ENCODE peak calls at places on chromosomes 2 and 18, in four cellular contexts. One of them, this sample, is unnamed.

GRCh38 chr2:181683518-181684453 is 3.5 kb upstream of the NEUROD1 start:
- DNase-seq in A549: peak
- DNase-seq in GM12878: no peak
- DNase-seq in K562: peak
- DNase-seq in this sample: peak

GRCh38 chr2:365367-366275 is 77.7 kb upstream of the ALKAL2 start:
- DNase-seq in A549: no peak
- DNase-seq in GM12878: no peak
- DNase-seq in K562: no peak
- DNase-seq in this sample: no peak

GRCh38 chr2:43838560-43839267 is at the start of the genes ABCG5 and ABCG8:
- DNase-seq in A549: no peak
- DNase-seq in GM12878: no peak
- DNase-seq in K562: no peak
- DNase-seq in this sample: no peak

GRCh38 chr2:167966367-167966766 is 281.0 kb downstream of the STK39 start:
- DNase-seq in A549: no peak
- DNase-seq in GM12878: no peak
- DNase-seq in K562: no peak
- DNase-seq in this sample: no peak

GRCh38 chr2:172083725-172084483 is 1.4 kb upstream of the DLX1 start:
- DNase-seq in A549: no peak
- DNase-seq in GM12878: no peak
- DNase-seq in K562: peak
- DNase-seq in this sample: no peak

GRCh38 chr2:92072461-92073035 is 2798.7 kb upstream of the TEKT4 start:
- DNase-seq in A549: no peak
- DNase-seq in GM12878: no peak
- DNase-seq in K562: no peak
- DNase-seq in this sample: no peak

GRCh38 chr2:20953146-20953824 is 90.6 kb downstream of the APOB start:
- DNase-seq in A549: no peak
- DNase-seq in GM12878: no peak
- DNase-seq in K562: no peak
- DNase-seq in this sample: no peak

GRCh38 chr2:241619602-241620418 is 17.1 kb downstream of the THAP4 start:
- DNase-seq in A549: no peak
- DNase-seq in GM12878: no peak
- DNase-seq in K562: no peak
- DNase-seq in this sample: no peak

DNA sequence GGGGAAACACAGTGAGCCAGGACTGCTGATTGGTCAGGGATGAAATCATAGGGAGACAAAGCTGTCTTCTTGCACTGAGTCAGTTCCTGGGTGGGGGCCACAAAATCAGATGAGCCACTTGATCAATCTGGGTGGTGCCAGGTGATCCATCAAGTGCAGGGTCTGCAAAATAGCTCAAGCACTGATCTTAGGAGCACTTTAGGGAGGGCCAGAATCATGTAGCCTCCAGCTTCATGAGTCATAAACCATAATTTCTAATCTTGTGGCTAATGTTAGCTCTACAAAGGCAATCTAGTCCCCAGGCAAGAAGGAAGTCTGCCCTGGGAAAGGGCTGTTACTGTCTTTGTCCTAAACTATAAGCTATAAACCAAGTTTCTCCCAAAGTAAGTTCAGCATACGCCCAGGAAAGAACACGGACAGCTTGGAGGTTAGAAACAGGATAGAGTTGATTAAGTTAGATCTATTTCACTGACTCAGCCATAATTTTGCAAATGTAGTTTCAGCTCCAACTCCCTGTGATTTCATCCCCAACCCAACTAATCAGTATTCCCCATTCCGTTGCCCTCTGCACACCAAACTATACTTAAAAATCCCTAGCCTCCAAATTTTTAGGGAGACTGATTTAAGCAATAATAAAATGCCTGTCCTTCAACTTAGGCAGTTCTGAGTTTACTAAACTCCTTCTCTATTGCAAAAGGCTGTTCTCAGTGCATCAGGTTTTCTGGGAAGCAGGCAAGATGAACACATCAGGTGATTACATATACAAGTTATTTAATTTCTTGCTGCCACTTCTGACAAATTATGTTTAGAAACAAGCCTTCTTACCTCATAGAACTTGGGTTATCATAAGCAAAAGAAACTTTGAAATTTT is 226.9 kb upstream of the SPOPL start:
- DNase-seq in A549: no peak
- DNase-seq in GM12878: no peak
- DNase-seq in K562: no peak
- DNase-seq in this sample: peak
- TF ChIP-seq ELK1 in A549: no peak
- TF ChIP-seq ELK1 in GM12878: no peak
- TF ChIP-seq ELK1 in K562: no peak
- TF ChIP-seq ELK1 in this sample: no peak

DNA sequence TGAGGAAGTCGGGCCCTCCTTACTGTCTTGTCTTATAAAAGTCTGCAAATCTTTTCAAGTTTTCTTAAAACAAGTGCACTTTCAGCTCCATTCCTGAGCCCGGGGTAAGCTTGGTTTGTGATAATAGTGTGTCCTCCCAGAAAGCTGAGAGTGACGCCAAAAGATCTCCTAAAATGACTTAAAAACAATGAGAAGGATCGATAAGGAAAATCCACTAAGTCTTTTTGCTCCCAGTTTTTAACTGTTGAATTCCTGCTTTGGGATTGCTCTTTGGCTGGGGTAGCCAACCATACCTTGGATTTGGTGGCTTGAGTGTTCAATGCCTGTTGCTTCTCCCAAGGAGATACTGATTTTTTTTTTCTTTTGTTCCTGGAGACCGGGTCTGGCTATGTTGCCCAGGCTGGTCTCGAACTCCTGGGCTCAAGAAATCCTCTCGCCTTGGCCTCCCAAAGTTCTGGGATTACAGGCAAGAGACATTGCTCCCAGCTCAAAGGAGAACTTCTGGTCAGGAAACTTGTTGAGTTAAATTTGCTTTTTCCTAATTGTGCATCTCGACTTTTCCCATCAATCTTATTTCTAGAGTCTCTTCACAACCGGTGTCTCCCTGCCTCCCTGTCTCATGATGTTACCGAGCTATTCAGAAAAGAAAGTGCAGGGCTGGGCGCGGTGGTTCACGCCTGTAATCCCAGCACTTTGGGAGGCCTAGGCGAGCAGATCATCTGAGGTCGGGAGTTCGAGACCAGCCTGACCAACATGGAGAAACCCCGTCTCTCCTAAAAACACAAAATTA is 3.0 kb downstream of the TGIF1 start:
- DNase-seq in A549: no peak
- DNase-seq in GM12878: no peak
- DNase-seq in K562: no peak
- DNase-seq in this sample: peak
- TF ChIP-seq ELK1 in A549: no peak
- TF ChIP-seq ELK1 in GM12878: no peak
- TF ChIP-seq ELK1 in K562: no peak
- TF ChIP-seq ELK1 in this sample: no peak

DNA sequence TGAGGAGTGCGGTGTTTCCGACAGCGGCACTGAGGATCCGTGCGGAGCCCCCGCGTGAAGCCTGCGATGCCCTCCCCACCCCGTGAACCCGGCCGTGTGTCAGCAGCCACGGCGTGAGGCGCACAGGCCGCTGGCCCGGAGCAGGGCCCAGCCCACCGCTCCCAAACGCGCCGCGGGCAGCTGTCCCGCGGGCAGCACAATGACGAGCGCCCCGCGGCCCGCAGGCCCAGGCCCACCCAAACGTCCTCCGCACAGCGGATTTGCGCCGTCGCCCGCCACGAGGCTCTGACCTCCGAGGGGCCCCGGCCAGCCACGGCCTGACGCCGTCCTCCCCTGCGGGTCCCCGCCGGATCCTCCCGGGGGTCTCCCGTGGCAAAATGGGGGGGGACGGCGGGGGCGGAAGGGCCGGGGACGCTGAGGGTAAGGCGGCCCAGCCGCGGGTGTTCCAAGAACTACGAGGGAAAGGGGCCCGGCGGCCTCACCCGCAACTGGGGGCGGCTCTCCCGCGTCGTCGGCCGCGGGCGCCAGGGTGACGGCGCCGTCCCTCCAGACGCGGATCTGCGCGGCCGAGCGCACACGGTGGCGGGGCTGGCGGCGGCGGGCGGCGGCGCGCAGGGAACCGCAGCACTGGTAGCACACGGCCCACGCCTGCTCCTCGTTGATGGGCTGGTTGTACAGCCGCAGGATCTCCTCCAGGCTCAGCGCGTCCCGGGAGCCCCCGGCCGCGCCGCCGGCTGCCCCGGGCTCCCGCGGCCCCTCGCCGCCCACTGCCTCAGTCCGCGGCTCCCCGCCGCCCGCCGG is 659 bp downstream of the SPIRE1 start:
- DNase-seq in A549: peak
- DNase-seq in GM12878: no peak
- DNase-seq in K562: peak
- DNase-seq in this sample: peak
- TF ChIP-seq ELK1 in A549: no peak
- TF ChIP-seq ELK1 in GM12878: no peak
- TF ChIP-seq ELK1 in K562: no peak
- TF ChIP-seq ELK1 in this sample: no peak

DNA sequence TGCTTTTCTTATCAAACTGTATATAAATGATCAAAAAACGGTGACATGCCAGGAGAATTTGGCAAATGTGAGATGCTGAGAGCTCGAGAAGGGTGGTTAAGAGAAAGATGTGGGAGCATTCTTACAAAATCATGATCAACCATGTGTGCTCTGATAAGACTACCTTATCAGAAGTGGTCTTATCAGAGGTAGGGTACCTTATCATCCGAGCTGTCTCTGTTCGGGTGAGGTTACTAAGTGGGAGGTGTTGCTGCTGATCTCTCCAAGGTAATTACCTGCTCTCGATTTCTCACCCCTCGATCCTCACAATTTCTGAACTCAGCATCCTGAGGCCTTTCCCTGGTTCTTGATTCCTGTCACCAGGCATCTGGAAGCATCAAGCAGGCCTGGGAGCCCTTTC is 813.0 kb upstream of the ID2 start:
- DNase-seq in A549: no peak
- DNase-seq in GM12878: no peak
- DNase-seq in K562: no peak
- DNase-seq in this sample: no peak
- TF ChIP-seq ELK1 in A549: no peak
- TF ChIP-seq ELK1 in GM12878: no peak
- TF ChIP-seq ELK1 in K562: no peak
- TF ChIP-seq ELK1 in this sample: no peak

GRCh38 chr2:62526531-62527381 is 20.8 kb upstream of the TMEM17 start:
- DNase-seq in A549: no peak
- DNase-seq in GM12878: no peak
- DNase-seq in K562: no peak
- DNase-seq in this sample: no peak

GRCh38 chr2:62531594-62531993 is 25.6 kb upstream of the TMEM17 start:
- DNase-seq in A549: no peak
- DNase-seq in GM12878: no peak
- DNase-seq in K562: no peak
- DNase-seq in this sample: no peak

GRCh38 chr2:62527478-62528210 is 21.6 kb upstream of the TMEM17 start:
- DNase-seq in A549: no peak
- DNase-seq in GM12878: no peak
- DNase-seq in K562: no peak
- DNase-seq in this sample: no peak

GRCh38 chr2:62525549-62525948 is 19.6 kb upstream of the TMEM17 start:
- DNase-seq in A549: no peak
- DNase-seq in GM12878: no peak
- DNase-seq in K562: no peak
- DNase-seq in this sample: no peak

DNA sequence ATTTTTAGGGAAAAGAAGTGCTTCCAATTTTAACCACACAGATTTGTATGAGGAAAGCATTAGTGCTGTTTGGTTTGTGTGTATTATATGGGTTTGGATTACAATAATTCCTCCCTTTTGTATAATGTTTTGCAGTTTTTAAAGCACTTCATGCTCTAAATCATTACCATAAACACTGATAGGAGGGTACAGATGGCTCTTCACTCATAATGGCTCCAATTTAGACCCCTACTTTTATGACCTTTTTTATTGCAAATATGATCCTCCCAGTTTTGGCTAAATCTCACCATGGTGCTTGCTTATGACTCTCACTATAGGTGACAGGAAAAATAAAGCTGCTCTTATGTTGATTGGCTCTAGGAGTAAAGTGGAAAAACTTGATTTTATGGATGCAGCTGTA is 23.8 kb upstream of the TMEM17 start:
- DNase-seq in A549: no peak
- DNase-seq in GM12878: no peak
- DNase-seq in K562: no peak
- DNase-seq in this sample: no peak
- TF ChIP-seq ELK1 in A549: no peak
- TF ChIP-seq ELK1 in GM12878: no peak
- TF ChIP-seq ELK1 in K562: no peak
- TF ChIP-seq ELK1 in this sample: no peak

GRCh38 chr2:8685697-8686358 is 4.0 kb downstream of the ID2 start:
- DNase-seq in A549: peak
- DNase-seq in GM12878: no peak
- DNase-seq in K562: peak
- DNase-seq in this sample: peak
- TF ChIP-seq ELK1 in A549: no peak
- TF ChIP-seq ELK1 in GM12878: no peak
- TF ChIP-seq ELK1 in K562: no peak
- TF ChIP-seq ELK1 in this sample: no peak

DNA sequence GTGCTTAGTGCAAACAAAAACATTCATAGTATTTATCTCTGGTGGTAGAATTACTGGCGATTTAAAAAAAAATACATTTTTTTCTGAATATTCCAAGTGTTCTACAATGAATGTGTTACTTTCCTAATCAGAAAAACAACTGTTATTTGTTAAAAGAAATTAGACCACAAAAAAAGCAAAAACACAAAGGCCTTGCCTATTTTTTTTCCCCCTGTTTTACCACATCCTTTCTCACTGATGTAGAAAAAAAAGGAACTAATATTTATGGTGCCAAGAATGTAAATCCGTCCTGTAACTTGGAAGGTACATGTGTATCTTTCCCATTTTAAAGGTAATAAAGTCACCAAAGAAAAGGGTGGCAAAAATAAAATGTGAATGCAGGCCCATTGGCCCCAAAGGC is 28.4 kb upstream of the MGAT4A start:
- DNase-seq in A549: no peak
- DNase-seq in GM12878: no peak
- DNase-seq in K562: no peak
- DNase-seq in this sample: no peak
- TF ChIP-seq ELK1 in A549: no peak
- TF ChIP-seq ELK1 in GM12878: no peak
- TF ChIP-seq ELK1 in K562: no peak
- TF ChIP-seq ELK1 in this sample: no peak

GRCh38 chr2:217075225-217075802 is 215.4 kb upstream of the TNP1 start:
- DNase-seq in A549: no peak
- DNase-seq in GM12878: no peak
- DNase-seq in K562: no peak
- DNase-seq in this sample: peak
- TF ChIP-seq ELK1 in A549: no peak
- TF ChIP-seq ELK1 in GM12878: no peak
- TF ChIP-seq ELK1 in K562: no peak
- TF ChIP-seq ELK1 in this sample: no peak

This sample was measured in IMR-90.